ENCODE peak calls at places on chromosomes 13 and 19, in four cellular contexts. S, H, K and W are unnamed samples.

GRCh38 chr19:35959968-35960320 is 23.8 kb downstream of the LRFN3 start:
- DNase-seq in K (no peak), S (no peak), H (no peak), W (no peak)

GRCh38 chr13:23794267-23795161 is 94.7 kb downstream of the MIPEP start:
- DNase-seq in K (no peak), H (no peak), S (no peak), W (no peak)

GRCh38 chr13:99847318-99847750 is 124.2 kb downstream of the ZIC5 start:
- DNase-seq in H (no peak), S (no peak), K (no peak), W (no peak)

GRCh38 chr19:36528921-36529518 is 949 bp upstream of the ZNF260 start:
- DNase-seq in S (no peak), H (no peak), K (no peak), W (no peak)

GRCh38 chr19:45152504-45153338 is 8.1 kb downstream of the NKPD1 start:
- DNase-seq in S (no peak), K (no peak), H (no peak), W (peak)

GRCh38 chr13:40652588-40652940 is 13.9 kb downstream of the FOXO1 start:
- DNase-seq in K (no peak), S (no peak), H (no peak), W (no peak)

GRCh38 chr13:99353836-99354235 is 46.6 kb upstream of the GPR183 start:
- DNase-seq in S (no peak), H (no peak), K (no peak), W (no peak)

GRCh38 chr19:44925114-44925891 is 10.9 kb downstream of the APOC1 start:
- DNase-seq in H (peak), S (peak), K (peak), W (peak)

GRCh38 chr13:30346159-30346788 is 38.9 kb upstream of the KATNAL1 start:
- DNase-seq in K (no peak), H (no peak), S (no peak), W (no peak)

GRCh38 chr19:36526581-36526980 is 1.5 kb downstream of the ZNF260 start:
- DNase-seq in H (no peak), K (no peak), S (no peak), W (no peak)

GRCh38 chr13:97262058-97262457 is 39.9 kb downstream of the MBNL2 start:
- DNase-seq in K (no peak), S (no peak), H (no peak), W (no peak)